ENCODE peak calls at places on chromosome 3, in five cellular contexts. T is psoas muscle, L is uterus, H is stomach, N is upper lobe of left lung. I is an unnamed sample.

GRCh38 chr3:142595581-142595950 is 627 bp upstream of the PLS1 start:
- DNase-seq in L (no peak), T (no peak), N (no peak), H (no peak), I (no peak)

GRCh38 chr3:58999779-59000170 is 50.0 kb downstream of the CFAP20DC start:
- DNase-seq in H (no peak), T (no peak), N (no peak), L (no peak), I (no peak)

GRCh38 chr3:56413911-56414310 is 54.4 kb downstream of the ERC2 start:
- DNase-seq in N (no peak), L (no peak), H (no peak), T (no peak), I (no peak)

GRCh38 chr3:156341831-156342416 is 213.0 kb downstream of the SSR3 start:
- DNase-seq in T (no peak), H (no peak), L (no peak), N (no peak), I (no peak)

GRCh38 chr3:176087066-176087697 is 1110.1 kb downstream of the TBL1XR1 start:
- DNase-seq in N (no peak), L (no peak), H (no peak), T (no peak), I (no peak)

GRCh38 chr3:71258526-71258925 is 325.0 kb downstream of the FOXP1 start:
- DNase-seq in T (no peak), L (no peak), N (no peak), H (no peak), I (no peak)

GRCh38 chr3:43468141-43468540 is 153.7 kb downstream of the ANO10 start:
- DNase-seq in H (no peak), N (no peak), L (no peak), T (no peak), I (no peak)

GRCh38 chr3:71328917-71329316 is 254.6 kb downstream of the FOXP1 start:
- DNase-seq in N (no peak), T (no peak), H (no peak), L (no peak), I (no peak)

GRCh38 chr3:119352235-119352634 is 58.1 kb downstream of the ARHGAP31 start:
- DNase-seq in H (no peak), L (no peak), N (no peak), T (no peak), I (peak; percentile 46)

GRCh38 chr3:129587559-129588210 is 18.8 kb downstream of the PLXND1 start:
- DNase-seq in N (no peak), L (no peak), H (no peak), T (no peak), I (no peak)

GRCh38 chr3:74465652-74466415 is 148.6 kb downstream of the CNTN3 start:
- DNase-seq in T (no peak), L (peak; percentile 10), H (no peak), N (no peak), I (no peak)

GRCh38 chr3:111592941-111593340 is 2.2 kb downstream of the ZBED2 start:
- DNase-seq in N (no peak), H (no peak), T (no peak), L (no peak), I (no peak)

GRCh38 chr3:64902991-64903390 is 215.2 kb upstream of the ADAMTS9 start:
- DNase-seq in L (no peak), H (no peak), T (no peak), N (no peak), I (no peak)

GRCh38 chr3:43013743-43014155 is 34.6 kb downstream of the GASK1A start:
- DNase-seq in N (no peak), L (no peak), H (no peak), T (no peak), I (peak; percentile 52)

GRCh38 chr3:158058775-158059174 is 47.4 kb downstream of the SHOX2 start:
- DNase-seq in L (no peak), T (no peak), N (no peak), H (no peak), I (no peak)

GRCh38 chr3:9008550-9009255 is 45.4 kb upstream of the RAD18 start:
- DNase-seq in L (no peak), N (no peak), T (no peak), H (no peak), I (no peak)

GRCh38 chr3:7432610-7433009 is 571.7 kb downstream of the GRM7 start:
- DNase-seq in N (no peak), T (no peak), H (no peak), L (no peak), I (no peak)

GRCh38 chr3:155853214-155854146 is 747 bp downstream of the SLC33A1 start:
- DNase-seq in T (peak; percentile 34), H (peak; percentile 29), L (no peak), N (no peak), I (peak; percentile 24)

GRCh38 chr3:1439395-1439794 is 346.6 kb downstream of the CNTN6 start:
- DNase-seq in H (peak; percentile 27), N (no peak), L (no peak), T (no peak), I (no peak)

GRCh38 chr3:62875103-62876002 is at the start of gene CADPS:
- DNase-seq in L (no peak), T (no peak), N (peak; percentile 64), H (no peak), I (no peak)

GRCh38 chr3:6806991-6807390 is 53.9 kb upstream of the GRM7 start:
- DNase-seq in H (no peak), N (no peak), L (no peak), T (no peak), I (no peak)

GRCh38 chr3:42179110-42179725 is 86.8 kb downstream of the CCK start:
- DNase-seq in L (peak; percentile 41), H (no peak), N (no peak), T (peak; percentile 29), I (no peak)

GRCh38 chr3:33582234-33582633 is 135.8 kb downstream of the CLASP2 start:
- DNase-seq in L (no peak), H (no peak), T (no peak), N (no peak), I (no peak)

GRCh38 chr3:157362348-157362747 is 74.3 kb upstream of the PTX3 start:
- DNase-seq in T (no peak), N (no peak), L (no peak), H (no peak), I (no peak)

GRCh38 chr3:132034486-132035464 is at the start of gene CPNE4:
- DNase-seq in N (peak; percentile 96), L (peak; percentile 32), H (peak; percentile 63), T (peak; percentile 75), I (peak; percentile 30)

GRCh38 chr3:19147905-19148767 is at the start of gene KCNH8:
- DNase-seq in L (peak; percentile 14), N (peak; percentile 84), T (no peak), H (peak; percentile 31), I (peak; percentile 14)

GRCh38 chr3:182375921-182376320 is 417.4 kb upstream of the ATP11B start:
- DNase-seq in H (no peak), L (no peak), N (no peak), T (no peak), I (no peak)

GRCh38 chr3:46119709-46120498 is 88.2 kb downstream of the CCR1 start:
- DNase-seq in T (no peak), L (no peak), N (no peak), H (no peak), I (no peak)

GRCh38 chr3:118128886-118129285 is 905.8 kb downstream of the IGSF11 start:
- DNase-seq in T (no peak), L (no peak), H (no peak), N (no peak), I (no peak)

GRCh38 chr3:136818191-136818850 is 605 bp upstream of the SLC35G2 start:
- DNase-seq in T (peak; percentile 35), L (peak; percentile 26), N (no peak), H (peak; percentile 26), I (no peak)

GRCh38 chr3:25679166-25679565 is 14.5 kb upstream of the TOP2B start:
- DNase-seq in N (no peak), H (no peak), L (no peak), T (no peak), I (no peak)

GRCh38 chr3:187072102-187072501 is 67.2 kb downstream of the RPL39L start:
- DNase-seq in L (no peak), T (no peak), N (no peak), H (no peak), I (no peak)
- TF ChIP-seq CTCF in L (no peak), T (no peak), N (no peak), H (no peak), I (no peak)

GRCh38 chr3:139916271-139916670 is 18.7 kb upstream of the CLSTN2 start:
- DNase-seq in N (no peak), H (no peak), L (no peak), T (no peak), I (no peak)
- TF ChIP-seq CTCF in N (no peak), H (no peak), L (no peak), T (no peak), I (no peak)

GRCh38 chr3:168952551-168952950 is 711.0 kb downstream of the MECOM start:
- DNase-seq in L (no peak), T (no peak), H (no peak), N (no peak), I (no peak)
- TF ChIP-seq CTCF in L (peak; percentile 31), T (no peak), H (no peak), N (no peak), I (no peak)

DNA sequence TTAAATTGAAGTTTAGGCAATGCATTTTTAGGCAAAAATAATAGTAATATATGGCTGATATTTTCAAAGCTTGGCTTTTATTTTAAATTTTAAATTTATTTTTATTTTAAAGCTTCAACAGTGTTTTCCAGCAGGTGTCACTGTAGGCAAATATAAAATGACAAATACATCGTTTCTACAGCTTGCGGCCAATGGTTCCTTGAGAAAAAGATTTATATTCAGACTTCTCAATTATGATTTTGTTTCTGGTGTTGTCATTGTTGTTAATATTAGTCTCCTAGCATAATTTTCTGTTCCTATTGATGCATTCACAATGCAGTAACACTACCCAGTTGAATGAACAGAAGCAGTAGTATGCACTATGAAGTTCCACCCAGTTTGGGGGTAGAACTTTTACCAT is 220.7 kb upstream of the DNAJC19 start:
- DNase-seq in L (no peak), H (no peak), N (no peak), T (no peak), I (no peak)
- TF ChIP-seq CTCF in L (no peak), H (peak; percentile 29), N (no peak), T (peak; percentile 23), I (no peak)

DNA sequence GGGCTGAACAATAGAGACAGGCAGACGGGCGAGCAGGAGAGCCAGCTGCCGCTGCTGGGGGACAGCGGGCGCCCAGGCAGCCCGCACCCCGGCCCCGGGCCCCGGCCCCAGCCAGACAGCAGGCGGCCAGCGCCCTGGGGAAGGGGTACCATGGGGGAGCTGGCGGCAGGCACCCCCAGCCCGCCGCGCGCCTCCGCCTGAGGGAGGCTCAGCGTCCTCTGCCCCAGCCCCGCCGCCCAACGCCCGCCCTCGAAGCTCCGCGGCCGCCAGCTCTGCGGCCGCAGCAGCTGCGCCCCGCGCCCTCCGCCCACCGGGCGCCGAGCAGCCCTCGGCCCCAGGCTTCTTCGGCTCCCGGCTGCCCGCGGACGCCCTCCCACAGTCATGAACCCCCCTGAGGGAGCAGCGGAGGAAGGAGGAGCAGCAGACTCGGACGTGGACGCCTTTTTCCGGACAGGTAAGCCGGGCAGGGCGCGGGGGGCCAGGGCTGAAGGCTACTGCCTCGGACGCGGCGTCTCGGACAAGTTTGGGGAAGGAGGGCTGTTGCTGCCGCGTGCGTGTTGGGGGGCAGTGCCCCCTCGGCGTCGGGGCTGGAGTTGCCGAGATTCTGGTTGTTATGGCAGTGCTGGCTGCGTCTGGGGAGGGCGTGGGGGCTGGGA is 41.6 kb upstream of the ROPN1 start:
- DNase-seq in T (peak; percentile 27), H (no peak), N (peak; percentile 87), L (peak; percentile 35), I (no peak)
- TF ChIP-seq CTCF in T (no peak), H (no peak), N (no peak), L (no peak), I (peak; percentile 30)